ENCODE peak calls at places on chromosomes 13 and 19, in five cellular contexts. K, L, I, Z and B are unnamed samples.

GRCh38 chr19:7815325-7815724 is 14.7 kb upstream of the EVI5L start:
- DNase-seq in L (no peak), I (peak), K (no peak), Z (no peak), B (no peak)

GRCh38 chr13:20719783-20720182 is 16.3 kb downstream of the IL17D start:
- DNase-seq in Z (no peak), K (no peak), I (no peak), L (no peak), B (no peak)

GRCh38 chr19:936175-936546 is 10.3 kb downstream of the ARID3A start:
- DNase-seq in I (no peak), L (no peak), Z (no peak), K (no peak), B (no peak)

GRCh38 chr13:69178000-69178399 is 929.6 kb upstream of the ATXN8OS start:
- DNase-seq in L (no peak), I (no peak), Z (no peak), K (no peak), B (no peak)

GRCh38 chr19:1377965-1378785 is 5.5 kb upstream of the NDUFS7 start:
- DNase-seq in Z (no peak), I (no peak), L (no peak), K (no peak), B (no peak)

GRCh38 chr19:7088999-7089398 is 19.5 kb downstream of the ZNF557 start:
- DNase-seq in I (no peak), K (no peak), Z (no peak), L (no peak), B (no peak)

GRCh38 chr13:60012503-60012902 is 151.2 kb downstream of the DIAPH3 start:
- DNase-seq in Z (no peak), L (no peak), K (no peak), I (no peak), B (no peak)

GRCh38 chr13:27194209-27194608 is 22.6 kb upstream of the USP12 start:
- DNase-seq in K (no peak), L (no peak), I (no peak), Z (no peak), B (no peak)

GRCh38 chr19:35166100-35167063 is 11.8 kb downstream of the FXYD5 start:
- DNase-seq in I (no peak), K (no peak), L (peak), Z (no peak), B (no peak)

GRCh38 chr13:93227280-93227905 is 786 bp downstream of the GPC6 start:
- DNase-seq in I (no peak), Z (peak), L (peak), K (peak), B (no peak)

GRCh38 chr13:50126378-50127016 is 111.3 kb downstream of the KCNRG start:
- DNase-seq in K (peak), Z (peak), I (no peak), L (no peak), B (peak)

GRCh38 chr13:94968040-94968756 is 255.9 kb upstream of the SOX21 start:
- DNase-seq in I (no peak), K (no peak), L (no peak), Z (peak), B (peak)

GRCh38 chr13:24668955-24669354 is 11.3 kb upstream of the ATP12A start:
- DNase-seq in I (no peak), K (no peak), Z (no peak), L (no peak), B (no peak)

GRCh38 chr19:38690832-38691231 is 43.4 kb downstream of the ACTN4 start:
- DNase-seq in L (no peak), Z (no peak), K (no peak), I (no peak), B (no peak)

GRCh38 chr13:46126552-46127171 is 21.8 kb upstream of the CPB2 start:
- DNase-seq in L (peak), K (peak), Z (peak), I (no peak), B (peak)

GRCh38 chr13:84641491-84641890 is 759.2 kb upstream of the SLITRK1 start:
- DNase-seq in L (no peak), K (no peak), I (no peak), Z (no peak), B (no peak)

GRCh38 chr19:50975766-50976165 is 6.4 kb upstream of the KLK6 start:
- DNase-seq in I (no peak), L (no peak), K (no peak), Z (peak), B (peak)

GRCh38 chr19:50978772-50979390 is 4.8 kb downstream of the KLK7 start:
- DNase-seq in L (no peak), Z (no peak), I (no peak), K (no peak), B (no peak)

GRCh38 chr19:50980203-50980602 is 3.5 kb downstream of the KLK7 start:
- DNase-seq in I (no peak), K (no peak), L (no peak), Z (peak), B (no peak)

GRCh38 chr19:50979758-50980157 is 4.0 kb downstream of the KLK7 start:
- DNase-seq in I (no peak), L (no peak), Z (peak), K (no peak), B (no peak)

GRCh38 chr19:50977626-50978025 is 6.1 kb downstream of the KLK7 start:
- DNase-seq in Z (no peak), I (no peak), K (peak), L (no peak), B (no peak)
- TF ChIP-seq JUNB in Z (no peak), I (no peak), K (no peak), L (no peak), B (no peak)

DNA sequence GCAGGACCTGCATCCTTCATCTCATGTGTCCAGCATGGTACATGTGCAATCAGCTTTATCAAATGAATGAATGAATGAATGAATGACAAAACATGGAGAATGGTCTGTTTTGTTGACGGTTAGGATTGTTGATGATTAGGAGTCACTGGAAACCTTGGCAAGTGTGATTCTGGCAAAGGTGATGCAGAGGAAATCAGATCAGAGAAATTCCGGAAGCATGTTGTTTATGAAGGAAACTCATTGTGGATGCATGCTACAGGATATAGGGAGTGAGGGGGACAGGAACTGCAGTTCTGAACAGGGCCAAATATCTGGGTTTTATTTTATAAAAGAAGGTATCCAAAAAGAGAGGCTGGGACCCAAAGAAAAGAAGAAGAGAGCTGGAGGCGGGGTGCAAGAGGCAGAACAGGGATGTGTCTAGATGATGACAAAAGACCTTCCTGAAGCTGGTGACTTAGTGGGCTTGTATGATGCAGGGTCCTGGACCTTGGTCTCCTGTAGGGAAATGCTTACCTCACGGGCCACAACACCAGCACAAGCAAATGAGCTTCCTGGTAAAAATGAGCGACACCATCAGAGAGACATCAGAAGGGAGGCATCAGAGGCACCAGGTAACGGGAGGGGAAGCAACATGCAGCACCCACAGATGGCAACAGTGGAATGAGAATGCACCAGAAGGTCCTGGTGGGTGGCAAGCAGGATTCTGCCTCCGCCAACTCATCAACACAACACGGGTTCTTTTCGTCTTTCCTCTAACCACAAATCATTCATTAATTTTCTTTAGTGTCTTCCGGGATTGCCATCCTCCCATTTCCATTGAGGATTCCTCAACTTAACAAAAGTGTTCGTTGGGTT is 159.6 kb downstream of the FOXO1 start:
- DNase-seq in K (no peak), I (no peak), L (no peak), Z (no peak), B (no peak)
- H3K27ac ChIP-seq in K (no peak), I (no peak), L (no peak), Z (no peak), B (no peak)

DNA sequence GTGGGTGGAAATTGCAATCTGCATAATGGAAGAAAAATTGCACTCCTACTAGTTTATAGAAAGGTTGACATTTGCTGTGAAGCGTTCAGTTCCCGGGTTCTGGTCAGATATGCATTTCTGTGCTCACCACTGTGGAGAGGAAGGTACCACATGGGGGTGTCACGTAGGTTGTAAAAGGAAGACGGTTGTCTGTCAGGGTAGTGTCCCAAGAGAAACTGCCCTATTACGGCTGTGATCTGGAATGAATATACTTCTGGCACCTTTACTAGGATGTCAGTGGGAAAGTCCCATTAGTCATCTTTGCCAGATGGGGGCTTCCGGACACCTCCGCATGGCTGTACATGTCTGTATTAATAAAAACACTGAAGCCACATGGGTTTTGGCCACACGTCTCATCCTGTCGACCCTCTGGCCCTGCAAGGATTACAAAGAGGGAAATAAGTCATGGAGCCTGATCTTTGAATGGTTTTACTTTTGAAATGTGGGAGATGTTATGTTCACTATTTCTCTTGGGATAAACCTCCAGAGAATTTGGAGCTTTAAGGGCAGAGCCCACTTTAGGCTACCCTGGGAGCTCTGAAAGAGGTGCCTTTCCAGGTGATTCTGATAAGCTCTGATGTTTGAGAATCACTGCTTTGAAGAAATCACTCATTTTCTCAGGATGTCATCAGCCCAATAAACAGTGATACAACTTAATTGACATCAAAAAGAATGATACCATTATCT is 133.9 kb downstream of the AKAP11 start:
- DNase-seq in I (peak), K (no peak), L (no peak), Z (no peak), B (no peak)
- TF ChIP-seq JUNB in I (peak), K (no peak), L (no peak), Z (no peak), B (no peak)

GRCh38 chr13:23344923-23345322 is 88.6 kb downstream of the SACS start:
- DNase-seq in I (no peak), Z (no peak), L (no peak), K (no peak), B (no peak)
- H3K27ac ChIP-seq in I (no peak), Z (no peak), L (no peak), K (no peak), B (no peak)

DNA sequence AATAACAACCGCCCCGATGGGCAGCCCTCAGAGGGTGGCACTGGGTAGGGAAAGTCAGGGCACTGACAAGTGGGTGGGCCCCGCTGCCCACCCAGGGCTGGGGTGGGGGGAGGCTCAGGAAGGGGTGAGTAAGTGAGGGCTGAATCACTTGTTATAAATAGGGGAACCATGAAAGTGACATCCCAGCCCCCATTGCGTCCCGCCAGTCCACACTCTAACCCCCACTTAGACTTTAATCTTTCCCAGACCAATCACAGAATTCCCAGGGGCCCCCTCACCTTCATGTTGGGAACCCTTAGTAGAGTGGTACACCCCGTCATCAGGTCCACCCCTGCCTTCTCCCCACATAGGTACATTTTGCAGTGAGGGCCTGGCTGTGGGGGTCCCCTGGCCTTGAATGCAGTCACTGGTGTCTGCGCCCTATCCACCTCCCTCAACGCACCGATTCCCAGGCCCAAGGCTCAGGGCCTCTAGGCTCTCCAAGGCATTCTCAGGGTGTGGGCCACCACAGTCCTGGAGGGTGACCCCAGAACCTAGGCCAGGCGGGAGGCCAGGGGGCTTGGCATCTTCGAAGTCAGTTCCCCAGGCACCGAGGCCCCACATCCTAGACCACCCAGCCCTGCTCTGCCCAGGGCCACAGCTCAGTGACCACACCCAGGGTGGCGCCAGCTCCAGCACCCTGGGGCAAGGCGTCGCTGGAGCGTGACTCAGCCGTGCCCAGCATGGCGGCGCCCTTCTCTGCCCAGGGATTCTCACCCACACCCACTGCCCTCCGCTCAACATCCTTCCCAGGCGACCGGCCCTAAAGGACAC is 36.8 kb upstream of the NANOS3 start:
- DNase-seq in Z (no peak), I (no peak), L (no peak), K (no peak), B (no peak)
- TF ChIP-seq JUNB in Z (no peak), I (no peak), L (no peak), K (no peak), B (no peak)

GRCh38 chr19:48812094-48812929 is 1.5 kb upstream of the BCAT2 start:
- DNase-seq in I (no peak), K (peak), Z (peak), L (peak), B (peak)

GRCh38 chr19:48815870-48816501 is 5.2 kb upstream of the BCAT2 start:
- DNase-seq in Z (peak), I (no peak), K (peak), L (no peak), B (peak)

GRCh38 chr19:48813123-48813911 is 2.5 kb upstream of the BCAT2 start:
- DNase-seq in I (no peak), Z (peak), L (peak), K (peak), B (no peak)

GRCh38 chr19:48817585-48818124 is 6.8 kb upstream of the BCAT2 start:
- DNase-seq in L (no peak), I (no peak), Z (no peak), K (no peak), B (no peak)

DNA sequence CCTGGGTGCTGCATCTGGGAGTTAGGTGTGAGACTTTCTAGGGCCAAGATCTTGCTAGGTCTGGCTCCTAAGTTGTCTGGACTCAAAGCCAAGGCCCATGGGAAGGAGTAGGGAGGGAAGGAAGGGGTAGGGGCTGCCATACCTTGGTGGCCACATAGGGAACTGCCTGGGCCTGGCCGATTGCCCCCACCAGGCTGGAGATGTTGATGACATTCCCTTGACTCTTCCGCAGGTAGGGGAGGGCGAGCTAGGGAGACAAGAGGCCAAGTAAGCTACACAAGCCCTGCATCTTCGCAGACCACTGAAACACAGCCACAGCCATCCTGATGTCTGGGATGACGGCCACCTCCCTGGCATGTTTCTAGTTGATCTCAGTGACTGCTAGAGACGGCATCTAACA is 4.1 kb upstream of the BCAT2 start:
- DNase-seq in I (no peak), L (no peak), Z (peak), K (no peak), B (no peak)
- H3K27ac ChIP-seq in I (no peak), L (no peak), Z (no peak), K (no peak), B (no peak)

GRCh38 chr13:104740616-104741222 is 1674.5 kb upstream of the SLC10A2 start:
- DNase-seq in Z (no peak), K (no peak), I (no peak), L (no peak), B (no peak)
- TF ChIP-seq JUNB in Z (no peak), K (no peak), I (no peak), L (no peak), B (no peak)

GRCh38 chr13:80339578-80339840 is 1.4 kb downstream of the SPRY2 start:
- DNase-seq in L (no peak), Z (peak), I (no peak), K (no peak), B (no peak)
- H3K27ac ChIP-seq in L (peak), Z (peak), I (peak), K (peak), B (peak)

DNA sequence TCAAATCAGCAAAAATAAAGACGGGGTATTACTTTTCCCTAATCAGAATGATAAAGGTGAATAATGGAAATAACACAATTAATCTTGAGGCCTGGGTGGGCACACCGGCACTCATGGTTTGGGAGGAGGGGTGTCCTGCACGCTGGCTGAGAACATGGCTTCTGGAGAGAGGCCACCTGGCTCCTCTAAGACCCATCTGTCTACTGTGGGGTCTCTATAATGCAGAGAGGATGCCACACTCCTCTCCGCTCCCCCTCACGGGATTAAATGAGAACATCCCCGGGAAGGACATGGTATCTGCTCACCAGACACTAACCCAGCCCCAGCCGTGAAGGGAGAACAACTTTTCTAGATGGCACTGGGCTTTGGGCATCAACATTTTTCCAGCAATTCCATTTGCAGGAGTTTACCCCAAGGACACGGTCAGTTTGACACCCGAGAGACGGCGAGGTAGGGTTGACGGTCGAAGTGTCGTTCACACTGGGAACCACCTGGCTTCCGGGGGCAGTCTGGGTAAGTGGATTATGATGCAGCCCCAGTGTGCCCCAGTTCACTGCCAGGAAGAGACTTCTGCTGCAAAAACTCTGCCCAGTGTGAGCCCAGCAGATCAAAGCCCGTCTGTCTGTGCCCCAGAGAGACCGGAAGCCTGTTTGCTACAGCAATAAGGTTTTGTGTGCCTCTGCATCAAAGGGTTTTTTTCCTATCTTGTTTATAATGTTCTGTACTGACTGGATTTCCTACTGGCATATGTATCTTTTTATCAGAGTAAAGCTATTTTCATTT is 56.6 kb downstream of the CEBPG start:
- DNase-seq in L (no peak), I (no peak), K (no peak), Z (no peak), B (no peak)
- TF ChIP-seq JUNB in L (no peak), I (no peak), K (no peak), Z (no peak), B (no peak)

GRCh38 chr19:5092444-5092843 is 123.5 kb downstream of the KDM4B start:
- DNase-seq in L (no peak), K (no peak), I (no peak), Z (no peak), B (no peak)

GRCh38 chr19:5090465-5090779 is 121.5 kb downstream of the KDM4B start:
- DNase-seq in Z (no peak), I (no peak), K (no peak), L (peak), B (no peak)

GRCh38 chr19:5091576-5092215 is 122.8 kb downstream of the KDM4B start:
- DNase-seq in K (no peak), Z (no peak), I (no peak), L (peak), B (no peak)

GRCh38 chr19:5089283-5089682 is 120.4 kb downstream of the KDM4B start:
- DNase-seq in L (no peak), Z (no peak), K (no peak), I (no peak), B (no peak)

GRCh38 chr19:5090780-5091575 is 122.1 kb downstream of the KDM4B start:
- DNase-seq in Z (no peak), I (no peak), K (no peak), L (peak), B (no peak)
- H3K27ac ChIP-seq in Z (no peak), I (no peak), K (no peak), L (peak), B (no peak)